ENCODE peak calls at places on chromosomes 13 and 19, in five cellular contexts. C is heart right ventricle; F is psoas muscle; D is CD4-positive, CD25-positive, alpha-beta regulatory T cell; A is effector memory CD4-positive, alpha-beta T cell. H is an unnamed sample.
A peak's percentile ranks its signal among the peaks of the same experiment; 100 is the strongest.

GRCh38 chr19:14091086-14091884 is 734 bp upstream of the SAMD1 start:
- DNase-seq in C (peak; percentile 56), F (no peak), D (peak; percentile 84), A (no peak), H (peak; percentile 89)

GRCh38 chr19:38554676-38555141 is 63.0 kb downstream of the MAP4K1 start:
- DNase-seq in C (no peak), F (no peak), D (no peak), A (no peak), H (no peak)

GRCh38 chr13:59951011-59951410 is 212.7 kb downstream of the DIAPH3 start:
- DNase-seq in C (no peak), F (no peak), D (no peak), A (no peak), H (no peak)

GRCh38 chr13:98535501-98536357 is 41.2 kb downstream of the STK24 start:
- DNase-seq in C (no peak), F (no peak), D (no peak), A (no peak), H (no peak)

GRCh38 chr19:38564981-38565685 is 52.6 kb downstream of the MAP4K1 start:
- DNase-seq in C (no peak), F (no peak), D (no peak), A (no peak), H (no peak)

GRCh38 chr13:108987488-108987887 is 358.1 kb downstream of the MYO16 start:
- DNase-seq in C (no peak), F (no peak), D (no peak), A (no peak), H (no peak)

GRCh38 chr13:43180837-43181236 is 157.5 kb downstream of the DNAJC15 start:
- DNase-seq in C (no peak), F (no peak), D (no peak), A (no peak), H (no peak)

GRCh38 chr19:55157064-55157908 is at the start of gene TNNI3:
- DNase-seq in C (peak; percentile 74), F (no peak), D (no peak), A (no peak), H (no peak)

DNA sequence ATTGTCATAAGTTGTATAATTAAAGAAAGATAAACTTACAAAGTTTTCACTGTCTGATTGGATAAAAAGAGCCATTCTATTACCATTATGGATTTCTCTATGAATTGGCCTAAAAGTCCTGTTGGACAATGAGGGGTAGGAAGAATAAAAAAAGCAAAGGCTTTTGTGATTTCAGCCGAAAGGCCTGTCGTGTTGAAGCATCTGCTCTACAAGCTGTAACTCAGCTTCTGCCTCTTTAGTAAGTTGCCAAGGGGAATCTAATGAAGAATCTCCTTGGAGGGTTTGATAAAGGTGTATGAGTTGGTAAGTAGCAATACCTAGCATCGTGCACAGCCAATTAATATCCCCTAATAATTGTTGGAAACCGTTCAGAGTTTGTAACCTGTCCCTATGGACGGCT is 25.2 kb upstream of the ERVV-1 start:
- DNase-seq in C (no peak), F (no peak), D (no peak), A (no peak), H (no peak)
- H3K27ac ChIP-seq in C (no peak overlapping the region), F (no peak overlapping the region), D (no peak overlapping the region), A (no peak overlapping the region), H (no peak overlapping the region)

GRCh38 chr19:13008926-13009787 is 13.9 kb downstream of the NFIX start:
- DNase-seq in C (no peak), F (no peak), D (no peak), A (no peak), H (no peak)
- H3K27ac ChIP-seq in C (peak overlapping the region; percentile 54), F (peak overlapping the region; percentile 99), D (no peak overlapping the region), A (no peak overlapping the region), H (peak overlapping the region; percentile 61)

GRCh38 chr13:49341941-49342340 is 94.2 kb downstream of the CDADC1 start:
- DNase-seq in C (no peak), F (no peak), D (no peak), A (no peak), H (no peak)
- H3K27ac ChIP-seq in C (no peak overlapping the region), F (no peak overlapping the region), D (no peak overlapping the region), A (no peak overlapping the region), H (no peak overlapping the region)

GRCh38 chr13:30881931-30882899 is 23.9 kb upstream of the MEDAG start:
- DNase-seq in C (no peak), F (no peak), D (no peak), A (no peak), H (no peak)
- H3K27ac ChIP-seq in C (no peak overlapping the region), F (no peak overlapping the region), D (no peak overlapping the region), A (no peak overlapping the region), H (no peak overlapping the region)

GRCh38 chr19:18117692-18118378 is 20.3 kb downstream of the MAST3 start:
- DNase-seq in C (peak; percentile 88), F (peak; percentile 92), D (peak; percentile 97), A (peak; percentile 93), H (peak; percentile 92)
- H3K27ac ChIP-seq in C (peak overlapping the region; percentile 79), F (peak overlapping the region; percentile 53), D (peak overlapping the region; percentile 85), A (peak overlapping the region; percentile 77), H (peak overlapping the region; percentile 78)

GRCh38 chr19:3604227-3604986 is 2.3 kb downstream of the TBXA2R start:
- DNase-seq in C (no peak), F (no peak), D (no peak), A (no peak), H (no peak)
- H3K27ac ChIP-seq in C (peak overlapping the region; percentile 92), F (peak overlapping the region; percentile 16), D (no peak overlapping the region), A (no peak overlapping the region), H (no peak overlapping the region)

DNA sequence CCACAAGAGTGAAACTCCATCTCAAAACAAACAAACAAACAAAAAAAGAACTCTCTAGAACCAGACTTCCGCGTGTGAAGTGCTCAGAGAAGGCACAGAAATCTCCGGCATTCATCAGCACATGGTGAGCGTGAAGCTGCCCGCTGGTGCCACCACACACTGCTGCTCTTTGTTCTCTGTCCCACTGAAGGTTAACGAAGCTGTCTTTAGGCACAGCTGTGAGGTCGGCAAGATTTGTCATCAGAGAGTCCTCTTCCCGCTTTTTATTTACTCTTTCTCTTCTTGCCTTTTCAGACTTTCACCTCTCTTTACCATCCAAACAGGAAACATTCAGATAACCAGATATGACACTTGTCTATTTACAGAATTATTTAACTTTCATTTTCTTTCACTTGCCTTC is 115.2 kb upstream of the ARGLU1 start:
- DNase-seq in C (no peak), F (no peak), D (no peak), A (no peak), H (no peak)
- H3K27ac ChIP-seq in C (no peak overlapping the region), F (no peak overlapping the region), D (no peak overlapping the region), A (no peak overlapping the region), H (no peak overlapping the region)

GRCh38 chr19:8501968-8502367 is 472 bp downstream of the PRAM1 start:
- DNase-seq in C (no peak), F (no peak), D (no peak), A (no peak), H (no peak)
- H3K27ac ChIP-seq in C (no peak overlapping the region), F (no peak overlapping the region), D (no peak overlapping the region), A (no peak overlapping the region), H (peak overlapping the region; percentile 21)

GRCh38 chr13:80473695-80474094 is 132.8 kb upstream of the SPRY2 start:
- DNase-seq in C (no peak), F (no peak), D (no peak), A (no peak), H (no peak)

GRCh38 chr13:80477641-80478443 is 136.9 kb upstream of the SPRY2 start:
- DNase-seq in C (no peak), F (no peak), D (no peak), A (no peak), H (no peak)

GRCh38 chr13:80475718-80476117 is 134.8 kb upstream of the SPRY2 start:
- DNase-seq in C (no peak), F (no peak), D (no peak), A (no peak), H (no peak)

GRCh38 chr13:80481589-80481988 is 140.7 kb upstream of the SPRY2 start:
- DNase-seq in C (no peak), F (no peak), D (no peak), A (no peak), H (no peak)

GRCh38 chr13:80476953-80477352 is 136.0 kb upstream of the SPRY2 start:
- DNase-seq in C (no peak), F (no peak), D (no peak), A (no peak), H (no peak)
- H3K27ac ChIP-seq in C (no peak overlapping the region), F (no peak overlapping the region), D (no peak overlapping the region), A (no peak overlapping the region), H (no peak overlapping the region)

GRCh38 chr13:113169277-113170272 is 11.1 kb downstream of the PROZ start:
- DNase-seq in C (peak; percentile 62), F (no peak), D (no peak), A (no peak), H (no peak)
- H3K27ac ChIP-seq in C (no peak overlapping the region), F (no peak overlapping the region), D (no peak overlapping the region), A (no peak overlapping the region), H (no peak overlapping the region)

H was measured in substantia nigra.